ENCODE peak calls at places on chromosomes 12 and 14, in six cellular contexts. H is HEK293T; M is activated CD4-positive, alpha-beta T cell treated with anti-CD3 and anti-CD28 coated beads, Interleukin-2, amount 50 U/mL, for 1 hour; G is Right ventricle myocardium superior; C is activated CD8-positive, alpha-beta memory T cell treated with anti-CD3 and anti-CD28 coated beads for 48 hours; F is GOT3. R is an unnamed sample.

GRCh38 chr14:101039755-101040138 is 136.2 kb upstream of the RTL1 start:
- DNase-seq in F (no peak), G (no peak), M (no peak), H (no peak), C (no peak), R (no peak)

GRCh38 chr14:36207500-36207899 is 31.0 kb upstream of the PTCSC3 start:
- DNase-seq in G (no peak), C (no peak), H (peak; percentile 21), M (no peak), F (no peak), R (peak; percentile 27)

GRCh38 chr12:51888316-51889215 is 663 bp downstream of the ANKRD33 start:
- DNase-seq in M (no peak), C (no peak), G (no peak), F (no peak), H (no peak), R (no peak)

GRCh38 chr14:77039285-77040058 is 11.0 kb upstream of the IRF2BPL start:
- DNase-seq in F (no peak), H (no peak), M (no peak), C (no peak), G (no peak), R (no peak)

GRCh38 chr12:11954181-11954580 is 116.6 kb upstream of the BCL2L14 start:
- DNase-seq in H (no peak), F (no peak), M (no peak), C (no peak), G (no peak), R (no peak)

GRCh38 chr12:51926718-51927117 is 19.4 kb downstream of the ACVRL1 start:
- DNase-seq in F (no peak), C (no peak), H (peak; percentile 36), G (no peak), M (peak; percentile 56), R (peak; percentile 31)

GRCh38 chr12:49557917-49558215 is 10.1 kb downstream of the MCRS1 start:
- DNase-seq in H (no peak), M (no peak), G (no peak), F (no peak), C (no peak), R (peak; percentile 19)

GRCh38 chr12:42935756-42936155 is 346.2 kb upstream of the PRICKLE1 start:
- DNase-seq in C (no peak), H (no peak), G (no peak), F (no peak), M (no peak), R (no peak)

GRCh38 chr12:6575648-6576047 is 7.6 kb upstream of the NOP2 start:
- DNase-seq in H (no peak), G (no peak), M (no peak), F (no peak), C (no peak), R (no peak)

GRCh38 chr12:23399402-23399933 is 550.0 kb downstream of the SOX5 start:
- DNase-seq in M (no peak), H (no peak), C (no peak), F (no peak), G (no peak), R (no peak)

GRCh38 chr12:3718100-3718499 is 34.8 kb downstream of the CRACR2A start:
- DNase-seq in F (no peak), G (peak; percentile 62), C (no peak), M (no peak), H (no peak), R (no peak)

GRCh38 chr14:68535404-68536024 is 257.4 kb downstream of the ZFP36L1 start:
- DNase-seq in C (no peak), G (no peak), H (no peak), M (no peak), F (no peak), R (no peak)

GRCh38 chr14:75282166-75282547 is 3.5 kb downstream of the FOS start:
- DNase-seq in H (no peak), C (no peak), F (no peak), G (no peak), M (peak; percentile 45), R (no peak)

GRCh38 chr14:52091913-52092312 is 23.1 kb upstream of the NID2 start:
- DNase-seq in M (no peak), C (no peak), F (no peak), G (no peak), H (no peak), R (no peak)

GRCh38 chr12:22979854-22980253 is 354.9 kb downstream of the ETNK1 start:
- DNase-seq in C (no peak), F (no peak), H (no peak), G (no peak), M (no peak), R (no peak)

GRCh38 chr12:117878598-117878997 is 90.2 kb downstream of the KSR2 start:
- DNase-seq in C (no peak), G (no peak), F (no peak), M (no peak), H (no peak), R (no peak)

GRCh38 chr12:22101749-22102243 is 55.8 kb downstream of the CMAS start:
- DNase-seq in G (peak; percentile 55), C (no peak), H (no peak), M (no peak), F (peak; percentile 49), R (peak; percentile 95)

GRCh38 chr12:45259732-45260480 is 44.0 kb downstream of the ANO6 start:
- DNase-seq in H (no peak), G (no peak), C (no peak), F (no peak), M (no peak), R (no peak)

GRCh38 chr12:104276192-104277131 is 27.1 kb upstream of the EID3 start:
- DNase-seq in C (no peak), G (no peak), M (no peak), F (no peak), H (no peak), R (no peak)

GRCh38 chr12:51904951-51905471 is 2.3 kb upstream of the ACVRL1 start:
- DNase-seq in C (no peak), H (no peak), F (no peak), G (peak; percentile 57), M (no peak), R (no peak)

GRCh38 chr14:105091335-105092123 is 26.3 kb upstream of the GPR132 start:
- DNase-seq in F (no peak), M (no peak), H (no peak), C (no peak), G (peak; percentile 87), R (no peak)

GRCh38 chr12:101772019-101772774 is 32.9 kb upstream of the SYCP3 start:
- DNase-seq in C (no peak), H (no peak), G (no peak), M (no peak), F (no peak), R (no peak)

GRCh38 chr14:96224480-96225096 is 19.9 kb downstream of the BDKRB2 start:
- DNase-seq in H (no peak), F (no peak), C (no peak), M (no peak), G (no peak), R (no peak)

GRCh38 chr12:54360717-54361456 is 3.4 kb downstream of the GPR84 start:
- DNase-seq in H (peak; percentile 73), M (peak; percentile 54), G (peak; percentile 85), C (no peak), F (no peak), R (peak; percentile 92)

GRCh38 chr14:61737913-61738312 is 24.3 kb upstream of the SNAPC1 start:
- DNase-seq in G (no peak), C (no peak), H (no peak), M (no peak), F (no peak), R (no peak)

GRCh38 chr14:77071938-77072388 is 26.1 kb upstream of the CIPC start:
- DNase-seq in G (no peak), H (no peak), C (no peak), M (no peak), F (no peak), R (no peak)

GRCh38 chr12:116594325-116595038 is 35.3 kb downstream of the MAP1LC3B2 start:
- DNase-seq in F (no peak), G (peak; percentile 65), M (peak; percentile 20), C (no peak), H (no peak), R (no peak)

GRCh38 chr14:63717704-63718103 is 10.2 kb downstream of the SGPP1 start:
- DNase-seq in F (no peak), G (no peak), H (no peak), M (no peak), C (no peak), R (peak; percentile 22)

GRCh38 chr12:116044181-116044580 is 233.3 kb downstream of the MED13L start:
- DNase-seq in M (no peak), F (no peak), C (no peak), H (no peak), G (no peak), R (no peak)

GRCh38 chr12:8662592-8662991 is at the start of gene MFAP5:
- DNase-seq in C (no peak), G (no peak), H (no peak), F (no peak), M (no peak), R (no peak)

GRCh38 chr12:126784328-126784921 is 1482.5 kb upstream of the TMEM132C start:
- DNase-seq in M (peak; percentile 9), F (no peak), C (no peak), G (peak; percentile 41), H (peak; percentile 22), R (peak; percentile 87)

GRCh38 chr14:75831455-75831854 is 150.3 kb downstream of the TGFB3 start:
- DNase-seq in H (no peak), M (peak; percentile 25), G (peak; percentile 60), C (no peak), F (no peak), R (no peak)

GRCh38 chr12:94267530-94267877 is 119.1 kb downstream of the PLXNC1 start:
- DNase-seq in M (no peak), G (no peak), H (no peak), F (no peak), C (no peak), R (no peak)

GRCh38 chr14:91138511-91139359 is 24.9 kb downstream of the DGLUCY start:
- DNase-seq in M (peak; percentile 43), C (no peak), H (peak; percentile 55), F (no peak), G (no peak), R (peak; percentile 78)

GRCh38 chr12:49777341-49777740 is 36.0 kb downstream of the TMBIM6 start:
- DNase-seq in G (no peak), F (no peak), H (no peak), M (no peak), C (no peak), R (no peak)

GRCh38 chr12:50024804-50025186 is 499 bp downstream of the RACGAP1 start:
- DNase-seq in F (no peak), C (no peak), M (no peak), H (no peak), G (no peak), R (no peak)

GRCh38 chr14:100263141-100263540 is 24.2 kb downstream of the YY1 start:
- DNase-seq in H (no peak), C (no peak), G (no peak), M (no peak), F (no peak), R (no peak)

GRCh38 chr14:77682158-77682553 is 25.7 kb downstream of the ALKBH1 start:
- DNase-seq in G (no peak), C (no peak), F (no peak), H (no peak), M (no peak), R (no peak)

GRCh38 chr12:24839268-24839791 is 109.6 kb downstream of the BCAT1 start:
- DNase-seq in G (no peak), F (no peak), H (no peak), M (peak; percentile 1), C (no peak), R (no peak)

GRCh38 chr14:67815573-67816235 is 686 bp downstream of the ZFYVE26 start:
- DNase-seq in C (no peak), M (no peak), H (peak; percentile 13), F (no peak), G (no peak), R (peak; percentile 63)

R was measured in SK-MEL-5.